ENCODE peak calls at places on chromosomes 1 and 21, in seven cellular contexts. G, I, C, Q, F, J and T are unnamed samples.

GRCh38 chr1:244862354-244862698 is 2.0 kb downstream of the HNRNPU start:
- DNase-seq in Q (no peak), I (no peak), J (no peak), F (no peak), C (no peak), G (no peak), T (no peak)

GRCh38 chr1:8666394-8667167 is 150.9 kb downstream of the RERE start:
- DNase-seq in J (peak; percentile 66), G (no peak), I (no peak), Q (no peak), C (no peak), F (no peak), T (no peak)

GRCh38 chr1:117564227-117565082 is 41.4 kb upstream of the TENT5C start:
- DNase-seq in G (no peak), C (no peak), F (no peak), I (no peak), J (no peak), Q (no peak), T (no peak)

GRCh38 chr1:43554444-43554992 is 23.8 kb downstream of the PTPRF start:
- DNase-seq in I (no peak), C (no peak), J (peak; percentile 57), G (no peak), F (no peak), Q (peak; percentile 50), T (no peak)

GRCh38 chr1:153588482-153588881 is 22.8 kb upstream of the S100A2 start:
- DNase-seq in C (no peak), Q (no peak), I (no peak), F (no peak), G (no peak), J (no peak), T (no peak)

GRCh38 chr21:45972716-45973474 is 8.7 kb upstream of the COL6A1 start:
- DNase-seq in F (peak; percentile 52), C (peak; percentile 96), G (peak; percentile 91), Q (peak; percentile 70), I (no peak), J (peak; percentile 95), T (peak; percentile 84)

GRCh38 chr1:85661767-85662166 is 46.5 kb downstream of the ZNHIT6 start:
- DNase-seq in C (no peak), I (no peak), G (no peak), J (no peak), F (no peak), Q (no peak), T (no peak)

GRCh38 chr1:93155335-93155734 is 24.9 kb downstream of the TMED5 start:
- DNase-seq in J (no peak), I (no peak), G (no peak), C (no peak), F (no peak), Q (no peak), T (no peak)

GRCh38 chr1:41811978-41812852 is 106.5 kb downstream of the HIVEP3 start:
- DNase-seq in I (peak; percentile 55), F (peak; percentile 57), G (peak; percentile 41), J (peak; percentile 93), C (no peak), Q (peak; percentile 94), T (no peak)

GRCh38 chr1:11648039-11648438 is 6.2 kb downstream of the FBXO2 start:
- DNase-seq in J (no peak), C (no peak), F (no peak), I (no peak), Q (no peak), G (no peak), T (no peak)

GRCh38 chr1:221724931-221725605 is 16.8 kb downstream of the DUSP10 start:
- DNase-seq in Q (peak; percentile 45), F (peak; percentile 21), J (peak; percentile 79), I (no peak), C (no peak), G (no peak), T (no peak)

GRCh38 chr21:44434936-44435635 is 20.2 kb upstream of the LRRC3 start:
- DNase-seq in C (peak; percentile 9), J (no peak), I (no peak), F (peak; percentile 5), G (peak; percentile 11), Q (no peak), T (peak; percentile 62)

GRCh38 chr21:38683222-38683621 is 122.5 kb upstream of the ETS2 start:
- DNase-seq in F (no peak), J (peak; percentile 20), I (no peak), C (no peak), Q (no peak), G (no peak), T (no peak)

GRCh38 chr1:5640845-5641244 is 351.4 kb downstream of the NPHP4 start:
- DNase-seq in F (no peak), I (no peak), C (no peak), J (no peak), G (no peak), Q (no peak), T (no peak)

GRCh38 chr1:1778827-1779675 is 781 bp upstream of the NADK start:
- DNase-seq in I (peak; percentile 93), C (no peak), J (no peak), Q (no peak), G (peak; percentile 78), F (peak; percentile 95), T (peak; percentile 90)

GRCh38 chr1:202264300-202265075 is 70.9 kb downstream of the LGR6 start:
- DNase-seq in I (no peak), F (no peak), Q (no peak), C (no peak), G (no peak), J (no peak), T (peak; percentile 47)

GRCh38 chr1:8598060-8598724 is 219.2 kb downstream of the RERE start:
- DNase-seq in I (peak; percentile 48), F (peak; percentile 26), J (peak; percentile 77), G (peak; percentile 41), C (peak; percentile 59), Q (peak; percentile 49), T (no peak)

GRCh38 chr1:32215629-32216505 is 6.3 kb downstream of the TMEM234 start:
- DNase-seq in F (peak; percentile 76), Q (peak; percentile 53), I (peak; percentile 83), J (peak; percentile 65), C (peak; percentile 42), G (peak; percentile 54), T (peak; percentile 60)
- H3K27ac ChIP-seq in F (peak overlapping the region; percentile 87), Q (no peak overlapping the region), I (peak overlapping the region; percentile 74), J (no peak overlapping the region), C (no peak overlapping the region), G (peak overlapping the region; percentile 32), T (no peak overlapping the region)

DNA sequence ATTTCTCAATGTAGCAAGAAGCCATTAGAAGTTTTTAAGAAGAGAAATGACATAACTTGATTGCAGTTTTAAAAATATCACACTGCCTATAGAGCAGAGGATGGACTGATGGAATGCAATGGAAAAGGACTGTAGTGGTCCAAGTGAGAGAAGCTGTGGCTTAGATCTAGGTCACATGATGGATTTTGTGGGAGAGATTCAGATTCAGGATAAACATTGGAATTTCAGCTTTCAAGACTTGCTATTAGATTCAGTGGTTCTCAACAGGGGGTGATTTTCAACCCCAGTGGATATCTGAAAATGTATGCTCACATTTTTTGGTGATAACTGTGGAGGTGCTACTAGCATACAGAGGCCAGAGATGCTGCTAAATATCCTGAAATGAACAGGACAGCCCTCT is 30.3 kb upstream of the KCNK2 start:
- DNase-seq in G (no peak), F (no peak), J (no peak), Q (no peak), C (no peak), I (no peak), T (no peak)
- H3K27ac ChIP-seq in G (no peak overlapping the region), F (no peak overlapping the region), J (peak overlapping the region; percentile 41), Q (no peak overlapping the region), C (no peak overlapping the region), I (no peak overlapping the region), T (no peak overlapping the region)

GRCh38 chr1:25167269-25168192 is 64.8 kb downstream of the SYF2 start:
- DNase-seq in G (no peak), F (peak; percentile 21), J (no peak), I (peak; percentile 45), C (no peak), Q (no peak), T (no peak)
- H3K27ac ChIP-seq in G (no peak overlapping the region), F (peak overlapping the region; percentile 81), J (no peak overlapping the region), I (peak overlapping the region; percentile 77), C (no peak overlapping the region), Q (no peak overlapping the region), T (no peak overlapping the region)

GRCh38 chr1:52296345-52296744 is 69.7 kb downstream of the CC2D1B start:
- DNase-seq in I (peak; percentile 23), G (no peak), J (peak; percentile 74), C (no peak), F (no peak), Q (peak; percentile 46), T (no peak)

GRCh38 chr1:52294580-52294979 is 71.4 kb downstream of the CC2D1B start:
- DNase-seq in I (no peak), J (no peak), F (no peak), G (no peak), Q (no peak), C (no peak), T (no peak)
- H3K27ac ChIP-seq in I (no peak overlapping the region), J (no peak overlapping the region), F (no peak overlapping the region), G (no peak overlapping the region), Q (no peak overlapping the region), C (no peak overlapping the region), T (no peak overlapping the region)

GRCh38 chr1:231803353-231803752 is 176.8 kb downstream of the DISC1 start:
- DNase-seq in I (no peak), J (peak; percentile 84), Q (peak; percentile 41), G (no peak), C (no peak), F (no peak), T (no peak)
- H3K27ac ChIP-seq in I (no peak overlapping the region), J (no peak overlapping the region), Q (no peak overlapping the region), G (no peak overlapping the region), C (no peak overlapping the region), F (no peak overlapping the region), T (no peak overlapping the region)